ENCODE peak calls at places on chromosomes 5 and 9, in eight cellular contexts. X is aorta; W is cardiac muscle cell; T is PC-3; F is upper lobe of right lung; P is CD8-positive, alpha-beta T cell; I is pancreas; K is left ventricle myocardium inferior. C is an unnamed sample.

GRCh38 chr9:101054657-101055056 is 26.1 kb downstream of the PLPPR1 start:
- DNase-seq in X (no peak), W (no peak), T (no peak), F (no peak), P (no peak), I (no peak), K (no peak), C (no peak)

GRCh38 chr9:137685035-137685885 is 66.5 kb downstream of the EHMT1 start:
- DNase-seq in X (no peak), W (peak), T (peak), F (no peak), P (no peak), I (no peak), K (no peak), C (no peak)

GRCh38 chr9:132609829-132610228 is 27.4 kb downstream of the BARHL1 start:
- DNase-seq in X (no peak), W (peak), T (peak), F (no peak), P (no peak), I (no peak), K (no peak), C (no peak)

GRCh38 chr5:148778891-148779290 is 47.5 kb upstream of the ADRB2 start:
- DNase-seq in X (no peak), W (no peak), T (no peak), F (no peak), P (no peak), I (no peak), K (no peak), C (no peak)

GRCh38 chr5:87327998-87328397 is 60.3 kb downstream of the RASA1 start:
- DNase-seq in X (no peak), W (no peak), T (peak), F (no peak), P (no peak), I (no peak), K (no peak), C (no peak)

GRCh38 chr9:134319306-134320194 is 6.7 kb upstream of the RXRA start:
- DNase-seq in X (peak), W (no peak), T (no peak), F (peak), P (peak), I (peak), K (peak), C (no peak)

GRCh38 chr5:168291281-168291960 is at the start of gene WWC1:
- DNase-seq in X (no peak), W (peak), T (peak), F (peak), P (peak), I (peak), K (no peak), C (no peak)

GRCh38 chr9:109289186-109289585 is 31.7 kb downstream of the EPB41L4B start:
- DNase-seq in X (no peak), W (no peak), T (no peak), F (no peak), P (no peak), I (peak), K (no peak), C (no peak)

GRCh38 chr9:69093471-69094103 is 58.0 kb downstream of the FXN start:
- DNase-seq in X (no peak), W (no peak), T (no peak), F (no peak), P (no peak), I (no peak), K (no peak), C (no peak)

GRCh38 chr5:143400541-143401252 is 2.8 kb downstream of the NR3C1 start:
- DNase-seq in X (no peak), W (peak), T (no peak), F (no peak), P (no peak), I (no peak), K (no peak), C (no peak)

GRCh38 chr5:178287091-178287790 is 54.6 kb upstream of the PHYKPL start:
- DNase-seq in X (peak), W (no peak), T (no peak), F (no peak), P (no peak), I (no peak), K (no peak), C (no peak)

GRCh38 chr5:54902817-54903473 is 82.4 kb downstream of the ESM1 start:
- DNase-seq in X (no peak), W (peak), T (no peak), F (no peak), P (no peak), I (no peak), K (no peak), C (no peak)

GRCh38 chr5:170751631-170752030 is 31.9 kb upstream of the GABRP start:
- DNase-seq in X (no peak), W (no peak), T (no peak), F (no peak), P (no peak), I (no peak), K (no peak), C (no peak)

GRCh38 chr5:65483474-65484346 is 2.0 kb upstream of the ADAMTS6 start:
- DNase-seq in X (no peak), W (peak), T (peak), F (no peak), P (no peak), I (no peak), K (no peak), C (no peak)

GRCh38 chr9:136137321-136138054 is 18.8 kb upstream of the TMEM250 start:
- DNase-seq in X (peak), W (no peak), T (peak), F (no peak), P (no peak), I (peak), K (no peak), C (no peak)

GRCh38 chr9:85302860-85303779 is 438.6 kb downstream of the AGTPBP1 start:
- DNase-seq in X (no peak), W (no peak), T (no peak), F (no peak), P (no peak), I (no peak), K (no peak), C (no peak)

GRCh38 chr5:59040007-59040803 is 457.3 kb downstream of the RAB3C start:
- DNase-seq in X (no peak), W (peak), T (no peak), F (no peak), P (no peak), I (no peak), K (no peak), C (no peak)
- H3K27ac ChIP-seq in X (no peak), W (no peak), T (no peak), F (peak), P (peak), I (peak), K (peak), C (peak)

GRCh38 chr9:130448035-130448624 is 3.4 kb downstream of the ASS1 start:
- DNase-seq in X (no peak), W (peak), T (no peak), F (no peak), P (no peak), I (peak), K (no peak), C (no peak)

GRCh38 chr9:130451509-130452388 is 7.0 kb downstream of the ASS1 start:
- DNase-seq in X (peak), W (peak), T (peak), F (peak), P (no peak), I (peak), K (peak), C (peak)

GRCh38 chr9:130451004-130451390 is 6.2 kb downstream of the ASS1 start:
- DNase-seq in X (no peak), W (no peak), T (no peak), F (no peak), P (no peak), I (peak), K (peak), C (no peak)

GRCh38 chr9:130448771-130449170 is 4.0 kb downstream of the ASS1 start:
- DNase-seq in X (no peak), W (no peak), T (no peak), F (no peak), P (no peak), I (peak), K (no peak), C (no peak)

GRCh38 chr9:130450344-130451003 is 5.7 kb downstream of the ASS1 start:
- DNase-seq in X (no peak), W (no peak), T (no peak), F (no peak), P (no peak), I (peak), K (no peak), C (no peak)
- H3K4me3 ChIP-seq in X (no peak), W (no peak), T (no peak), F (no peak), P (no peak), I (no peak), K (no peak), C (no peak)

DNA sequence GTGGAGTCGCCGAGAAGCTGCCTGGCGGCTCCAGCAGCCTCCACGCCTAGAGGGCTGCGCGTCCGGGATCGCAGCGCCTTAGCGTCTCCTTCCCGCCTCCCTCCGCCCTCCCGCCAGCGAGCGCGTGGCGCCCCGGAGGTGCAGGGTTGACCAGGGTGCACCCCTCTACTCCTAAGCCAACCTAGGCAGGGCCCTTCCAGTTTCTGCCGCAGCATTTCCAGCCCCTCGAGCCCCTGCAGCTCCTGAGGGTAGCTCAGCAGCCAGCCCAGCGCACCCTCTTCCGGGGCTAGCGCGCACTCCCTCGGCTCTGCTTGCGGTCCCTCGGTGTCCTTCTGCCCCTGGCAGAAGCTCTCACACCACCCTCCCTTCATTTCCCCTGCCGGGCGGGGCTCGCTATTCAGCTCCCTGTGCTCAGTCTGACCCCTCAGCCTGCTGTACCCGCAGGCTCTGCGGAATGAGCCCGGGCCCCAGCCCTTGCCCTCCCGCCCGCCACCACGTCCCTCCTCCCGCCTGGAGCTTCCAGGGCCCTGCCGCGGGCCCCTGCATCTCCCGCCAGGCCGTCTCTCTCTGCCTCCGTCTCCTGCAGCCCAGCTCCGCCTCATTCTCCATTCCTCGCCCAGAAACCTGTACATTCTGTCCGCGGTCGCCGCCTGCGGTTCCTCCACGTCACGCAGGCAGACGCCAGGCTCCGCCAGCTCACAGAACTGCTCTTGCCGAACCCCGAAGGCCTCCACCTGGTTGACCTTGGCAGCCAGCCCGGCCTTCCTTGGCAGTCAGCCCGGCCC is 61.8 kb downstream of the SPATA31C2 start:
- DNase-seq in X (peak), W (peak), T (peak), F (peak), P (no peak), I (peak), K (peak), C (no peak)
- H3K27ac ChIP-seq in X (no peak), W (no peak), T (peak), F (peak), P (no peak), I (peak), K (peak), C (no peak)

GRCh38 chr5:67021522-67022316 is 174.9 kb downstream of the CD180 start:
- DNase-seq in X (no peak), W (peak), T (no peak), F (no peak), P (no peak), I (no peak), K (no peak), C (no peak)
- H3K4me3 ChIP-seq in X (no peak), W (no peak), T (no peak), F (no peak), P (no peak), I (no peak), K (no peak), C (peak)

GRCh38 chr5:80654054-80654390 is 430 bp upstream of the MSH3 start:
- DNase-seq in X (no peak), W (no peak), T (peak), F (no peak), P (peak), I (no peak), K (no peak), C (peak)
- H3K27ac ChIP-seq in X (no peak), W (no peak), T (no peak), F (no peak), P (peak), I (no peak), K (no peak), C (no peak)

GRCh38 chr5:38168029-38168428 is 90.3 kb upstream of the EGFLAM start:
- DNase-seq in X (no peak), W (no peak), T (no peak), F (no peak), P (no peak), I (no peak), K (no peak), C (no peak)
- H3K4me3 ChIP-seq in X (no peak), W (no peak), T (no peak), F (no peak), P (no peak), I (no peak), K (peak), C (no peak)

DNA sequence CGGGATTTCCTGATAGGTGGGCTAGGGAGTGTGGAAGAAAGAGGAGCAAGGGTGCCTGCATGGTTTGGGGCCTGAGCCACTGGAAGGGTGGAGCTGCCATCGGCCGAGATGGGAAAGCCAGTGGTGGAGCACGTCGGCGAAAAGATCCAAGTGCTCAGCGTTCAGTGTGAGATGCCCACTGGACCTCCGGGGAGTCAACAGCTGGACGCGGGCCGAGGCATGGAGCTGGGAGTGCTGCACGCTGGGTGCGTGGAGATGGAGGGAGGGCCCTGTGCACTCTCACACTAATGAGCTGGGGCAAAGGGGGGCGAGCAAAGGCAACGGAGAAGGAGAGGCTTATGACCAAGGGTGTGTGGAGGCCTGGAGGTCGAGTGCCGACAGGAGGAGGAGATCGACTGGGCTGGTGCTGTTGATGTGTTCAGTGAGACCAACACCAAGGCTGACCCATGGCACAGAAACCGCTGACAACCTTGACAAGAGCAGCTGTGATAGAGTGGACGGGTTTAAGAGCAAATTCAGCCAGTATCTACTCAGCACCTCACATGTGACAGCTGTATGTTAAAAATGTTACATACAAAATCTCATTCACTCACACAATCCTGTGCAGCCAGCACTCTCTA is 85.7 kb downstream of the STK10 start:
- DNase-seq in X (no peak), W (peak), T (no peak), F (no peak), P (no peak), I (no peak), K (peak), C (no peak)
- H3K27ac ChIP-seq in X (no peak), W (no peak), T (no peak), F (peak), P (no peak), I (no peak), K (peak), C (no peak)